ENCODE peak calls at places on chromosomes 16 and 17, in eight cellular contexts. One of them, this sample, is unnamed.

GRCh38 chr16:74216319-74216718 is 80.3 kb upstream of the PSMD7 start:
- DNase-seq in HT1080: no peak
- DNase-seq in head of caudate nucleus: no peak
- DNase-seq in iris pigment epithelial cell: peak; percentile 75
- DNase-seq in lung: no peak
- DNase-seq in amygdala: no peak
- DNase-seq in stimulated activated CD4-positive, alpha-beta T cell treated with anti-CD3 and anti-CD28 coated beads, Interleukin-2, amount 100 ng/mL, for 24 hours: no peak
- DNase-seq in cardiac fibroblast: peak; percentile 4
- DNase-seq in this sample: no peak

GRCh38 chr17:4852504-4853075 is 19.4 kb downstream of the MINK1 start:
- DNase-seq in cardiac fibroblast: peak; percentile 43
- DNase-seq in iris pigment epithelial cell: peak; percentile 66
- DNase-seq in amygdala: no peak
- DNase-seq in lung: no peak
- DNase-seq in head of caudate nucleus: no peak
- DNase-seq in HT1080: peak; percentile 21
- DNase-seq in stimulated activated CD4-positive, alpha-beta T cell treated with anti-CD3 and anti-CD28 coated beads, Interleukin-2, amount 100 ng/mL, for 24 hours: no peak
- DNase-seq in this sample: no peak

GRCh38 chr17:21039839-21040575 is 2.8 kb downstream of the USP22 start:
- DNase-seq in HT1080: peak; percentile 63
- DNase-seq in amygdala: no peak
- DNase-seq in lung: no peak
- DNase-seq in stimulated activated CD4-positive, alpha-beta T cell treated with anti-CD3 and anti-CD28 coated beads, Interleukin-2, amount 100 ng/mL, for 24 hours: peak; percentile 36
- DNase-seq in head of caudate nucleus: no peak
- DNase-seq in cardiac fibroblast: peak; percentile 65
- DNase-seq in iris pigment epithelial cell: peak; percentile 52
- DNase-seq in this sample: no peak

GRCh38 chr16:55256412-55257016 is 67.5 kb upstream of the IRX6 start:
- DNase-seq in lung: no peak
- DNase-seq in HT1080: no peak
- DNase-seq in iris pigment epithelial cell: no peak
- DNase-seq in amygdala: no peak
- DNase-seq in head of caudate nucleus: no peak
- DNase-seq in cardiac fibroblast: no peak
- DNase-seq in stimulated activated CD4-positive, alpha-beta T cell treated with anti-CD3 and anti-CD28 coated beads, Interleukin-2, amount 100 ng/mL, for 24 hours: no peak
- DNase-seq in this sample: no peak

GRCh38 chr16:4649744-4650442 is 25.3 kb downstream of the MGRN1 start:
- DNase-seq in stimulated activated CD4-positive, alpha-beta T cell treated with anti-CD3 and anti-CD28 coated beads, Interleukin-2, amount 100 ng/mL, for 24 hours: no peak
- DNase-seq in lung: no peak
- DNase-seq in amygdala: no peak
- DNase-seq in iris pigment epithelial cell: no peak
- DNase-seq in HT1080: no peak
- DNase-seq in head of caudate nucleus: no peak
- DNase-seq in cardiac fibroblast: no peak
- DNase-seq in this sample: no peak

GRCh38 chr16:2090819-2091721 is 43.3 kb downstream of the TSC2 start:
- DNase-seq in HT1080: no peak
- DNase-seq in amygdala: no peak
- DNase-seq in head of caudate nucleus: no peak
- DNase-seq in cardiac fibroblast: peak; percentile 25
- DNase-seq in stimulated activated CD4-positive, alpha-beta T cell treated with anti-CD3 and anti-CD28 coated beads, Interleukin-2, amount 100 ng/mL, for 24 hours: no peak
- DNase-seq in lung: peak; percentile 85
- DNase-seq in iris pigment epithelial cell: peak; percentile 84
- DNase-seq in this sample: no peak

GRCh38 chr17:44642861-44643260 is 13.4 kb upstream of the MEIOC start:
- DNase-seq in head of caudate nucleus: no peak
- DNase-seq in stimulated activated CD4-positive, alpha-beta T cell treated with anti-CD3 and anti-CD28 coated beads, Interleukin-2, amount 100 ng/mL, for 24 hours: no peak
- DNase-seq in iris pigment epithelial cell: no peak
- DNase-seq in amygdala: no peak
- DNase-seq in lung: no peak
- DNase-seq in HT1080: no peak
- DNase-seq in cardiac fibroblast: no peak
- DNase-seq in this sample: no peak

GRCh38 chr17:4802228-4802627 is at the start of gene C17orf114:
- DNase-seq in iris pigment epithelial cell: no peak
- DNase-seq in head of caudate nucleus: no peak
- DNase-seq in stimulated activated CD4-positive, alpha-beta T cell treated with anti-CD3 and anti-CD28 coated beads, Interleukin-2, amount 100 ng/mL, for 24 hours: no peak
- DNase-seq in lung: no peak
- DNase-seq in HT1080: no peak
- DNase-seq in cardiac fibroblast: no peak
- DNase-seq in amygdala: no peak
- DNase-seq in this sample: no peak

GRCh38 chr16:83661656-83662055 is 146.1 kb upstream of the HSBP1 start:
- DNase-seq in cardiac fibroblast: no peak
- DNase-seq in iris pigment epithelial cell: no peak
- DNase-seq in amygdala: no peak
- DNase-seq in HT1080: peak; percentile 25
- DNase-seq in head of caudate nucleus: no peak
- DNase-seq in lung: no peak
- DNase-seq in stimulated activated CD4-positive, alpha-beta T cell treated with anti-CD3 and anti-CD28 coated beads, Interleukin-2, amount 100 ng/mL, for 24 hours: no peak
- DNase-seq in this sample: no peak

GRCh38 chr16:84504420-84505248 is at the start of gene MEAK7:
- DNase-seq in amygdala: peak; percentile 95
- DNase-seq in lung: peak; percentile 99
- DNase-seq in stimulated activated CD4-positive, alpha-beta T cell treated with anti-CD3 and anti-CD28 coated beads, Interleukin-2, amount 100 ng/mL, for 24 hours: peak; percentile 98
- DNase-seq in head of caudate nucleus: peak; percentile 100
- DNase-seq in HT1080: peak; percentile 98
- DNase-seq in iris pigment epithelial cell: peak; percentile 99
- DNase-seq in cardiac fibroblast: peak; percentile 99
- DNase-seq in this sample: peak; percentile 99

GRCh38 chr17:1485311-1485747 is 7.2 kb downstream of the MYO1C start:
- DNase-seq in amygdala: no peak
- DNase-seq in cardiac fibroblast: peak; percentile 41
- DNase-seq in head of caudate nucleus: no peak
- DNase-seq in stimulated activated CD4-positive, alpha-beta T cell treated with anti-CD3 and anti-CD28 coated beads, Interleukin-2, amount 100 ng/mL, for 24 hours: no peak
- DNase-seq in lung: peak; percentile 50
- DNase-seq in HT1080: peak; percentile 36
- DNase-seq in iris pigment epithelial cell: no peak
- DNase-seq in this sample: no peak

GRCh38 chr17:1979182-1979980 is 45.8 kb downstream of the RTN4RL1 start:
- DNase-seq in lung: no peak
- DNase-seq in head of caudate nucleus: no peak
- DNase-seq in amygdala: no peak
- DNase-seq in iris pigment epithelial cell: no peak
- DNase-seq in stimulated activated CD4-positive, alpha-beta T cell treated with anti-CD3 and anti-CD28 coated beads, Interleukin-2, amount 100 ng/mL, for 24 hours: no peak
- DNase-seq in HT1080: no peak
- DNase-seq in cardiac fibroblast: no peak
- DNase-seq in this sample: no peak

GRCh38 chr17:13415877-13416416 is 185.8 kb downstream of the HS3ST3A1 start:
- DNase-seq in cardiac fibroblast: peak; percentile 82
- DNase-seq in HT1080: no peak
- DNase-seq in lung: peak; percentile 84
- DNase-seq in head of caudate nucleus: no peak
- DNase-seq in iris pigment epithelial cell: peak; percentile 90
- DNase-seq in stimulated activated CD4-positive, alpha-beta T cell treated with anti-CD3 and anti-CD28 coated beads, Interleukin-2, amount 100 ng/mL, for 24 hours: no peak
- DNase-seq in amygdala: no peak
- DNase-seq in this sample: no peak

GRCh38 chr16:3131755-3132377 is 3.0 kb upstream of the ZNF213 start:
- DNase-seq in HT1080: no peak
- DNase-seq in head of caudate nucleus: no peak
- DNase-seq in iris pigment epithelial cell: peak; percentile 41
- DNase-seq in cardiac fibroblast: peak; percentile 41
- DNase-seq in lung: no peak
- DNase-seq in stimulated activated CD4-positive, alpha-beta T cell treated with anti-CD3 and anti-CD28 coated beads, Interleukin-2, amount 100 ng/mL, for 24 hours: peak; percentile 53
- DNase-seq in amygdala: no peak
- DNase-seq in this sample: no peak

GRCh38 chr16:14523632-14524031 is 106.4 kb downstream of the PARN start:
- DNase-seq in amygdala: no peak
- DNase-seq in HT1080: no peak
- DNase-seq in iris pigment epithelial cell: no peak
- DNase-seq in cardiac fibroblast: no peak
- DNase-seq in lung: no peak
- DNase-seq in stimulated activated CD4-positive, alpha-beta T cell treated with anti-CD3 and anti-CD28 coated beads, Interleukin-2, amount 100 ng/mL, for 24 hours: no peak
- DNase-seq in head of caudate nucleus: no peak
- DNase-seq in this sample: no peak

GRCh38 chr16:55470533-55471371 is 8.2 kb upstream of the MMP2 start:
- DNase-seq in head of caudate nucleus: no peak
- DNase-seq in stimulated activated CD4-positive, alpha-beta T cell treated with anti-CD3 and anti-CD28 coated beads, Interleukin-2, amount 100 ng/mL, for 24 hours: no peak
- DNase-seq in cardiac fibroblast: peak; percentile 26
- DNase-seq in amygdala: no peak
- DNase-seq in iris pigment epithelial cell: no peak
- DNase-seq in lung: no peak
- DNase-seq in HT1080: peak; percentile 75
- DNase-seq in this sample: no peak

GRCh38 chr16:49530396-49530795 is 156.8 kb downstream of the C16orf78 start:
- DNase-seq in HT1080: no peak
- DNase-seq in lung: no peak
- DNase-seq in stimulated activated CD4-positive, alpha-beta T cell treated with anti-CD3 and anti-CD28 coated beads, Interleukin-2, amount 100 ng/mL, for 24 hours: no peak
- DNase-seq in amygdala: no peak
- DNase-seq in head of caudate nucleus: no peak
- DNase-seq in iris pigment epithelial cell: no peak
- DNase-seq in cardiac fibroblast: no peak
- DNase-seq in this sample: no peak

GRCh38 chr17:80106176-80106575 is 4.8 kb downstream of the GAA start:
- DNase-seq in iris pigment epithelial cell: no peak
- DNase-seq in stimulated activated CD4-positive, alpha-beta T cell treated with anti-CD3 and anti-CD28 coated beads, Interleukin-2, amount 100 ng/mL, for 24 hours: no peak
- DNase-seq in lung: no peak
- DNase-seq in cardiac fibroblast: no peak
- DNase-seq in head of caudate nucleus: no peak
- DNase-seq in HT1080: no peak
- DNase-seq in amygdala: no peak
- DNase-seq in this sample: peak; percentile 29

GRCh38 chr16:29815032-29815721 is 775 bp upstream of the PAGR1 start:
- DNase-seq in HT1080: no peak
- DNase-seq in stimulated activated CD4-positive, alpha-beta T cell treated with anti-CD3 and anti-CD28 coated beads, Interleukin-2, amount 100 ng/mL, for 24 hours: peak; percentile 71
- DNase-seq in head of caudate nucleus: peak; percentile 64
- DNase-seq in lung: no peak
- DNase-seq in cardiac fibroblast: no peak
- DNase-seq in amygdala: no peak
- DNase-seq in iris pigment epithelial cell: no peak
- DNase-seq in this sample: no peak

GRCh38 chr17:80219013-80219776 is 938 bp downstream of the SGSH start:
- DNase-seq in HT1080: peak; percentile 91
- DNase-seq in stimulated activated CD4-positive, alpha-beta T cell treated with anti-CD3 and anti-CD28 coated beads, Interleukin-2, amount 100 ng/mL, for 24 hours: peak; percentile 94
- DNase-seq in amygdala: no peak
- DNase-seq in lung: peak; percentile 86
- DNase-seq in iris pigment epithelial cell: peak; percentile 78
- DNase-seq in head of caudate nucleus: peak; percentile 53
- DNase-seq in cardiac fibroblast: peak; percentile 82
- DNase-seq in this sample: peak; percentile 24

GRCh38 chr17:72101526-72101925 is 19.3 kb upstream of the SOX9 start:
- DNase-seq in head of caudate nucleus: no peak
- DNase-seq in amygdala: no peak
- DNase-seq in stimulated activated CD4-positive, alpha-beta T cell treated with anti-CD3 and anti-CD28 coated beads, Interleukin-2, amount 100 ng/mL, for 24 hours: no peak
- DNase-seq in lung: no peak
- DNase-seq in cardiac fibroblast: no peak
- DNase-seq in iris pigment epithelial cell: no peak
- DNase-seq in HT1080: no peak
- DNase-seq in this sample: no peak

GRCh38 chr16:31861415-31861814 is 12.2 kb upstream of the ZNF267 start:
- DNase-seq in cardiac fibroblast: no peak
- DNase-seq in stimulated activated CD4-positive, alpha-beta T cell treated with anti-CD3 and anti-CD28 coated beads, Interleukin-2, amount 100 ng/mL, for 24 hours: no peak
- DNase-seq in amygdala: no peak
- DNase-seq in iris pigment epithelial cell: no peak
- DNase-seq in HT1080: no peak
- DNase-seq in head of caudate nucleus: no peak
- DNase-seq in lung: no peak
- DNase-seq in this sample: no peak

GRCh38 chr17:35912942-35913341 is 17.6 kb downstream of the RDM1 start:
- DNase-seq in head of caudate nucleus: no peak
- DNase-seq in HT1080: no peak
- DNase-seq in stimulated activated CD4-positive, alpha-beta T cell treated with anti-CD3 and anti-CD28 coated beads, Interleukin-2, amount 100 ng/mL, for 24 hours: no peak
- DNase-seq in iris pigment epithelial cell: no peak
- DNase-seq in cardiac fibroblast: no peak
- DNase-seq in amygdala: no peak
- DNase-seq in lung: no peak
- DNase-seq in this sample: no peak

GRCh38 chr16:4536391-4537106 is 2.0 kb downstream of the CDIP1 start:
- DNase-seq in HT1080: no peak
- DNase-seq in lung: no peak
- DNase-seq in iris pigment epithelial cell: no peak
- DNase-seq in cardiac fibroblast: no peak
- DNase-seq in stimulated activated CD4-positive, alpha-beta T cell treated with anti-CD3 and anti-CD28 coated beads, Interleukin-2, amount 100 ng/mL, for 24 hours: no peak
- DNase-seq in amygdala: no peak
- DNase-seq in head of caudate nucleus: no peak
- DNase-seq in this sample: no peak

GRCh38 chr16:87047221-87048037 is 269.8 kb downstream of the C16orf95 start:
- DNase-seq in stimulated activated CD4-positive, alpha-beta T cell treated with anti-CD3 and anti-CD28 coated beads, Interleukin-2, amount 100 ng/mL, for 24 hours: no peak
- DNase-seq in amygdala: no peak
- DNase-seq in cardiac fibroblast: no peak
- DNase-seq in head of caudate nucleus: no peak
- DNase-seq in iris pigment epithelial cell: no peak
- DNase-seq in HT1080: no peak
- DNase-seq in lung: no peak
- DNase-seq in this sample: no peak

GRCh38 chr16:4373356-4373908 is 1.8 kb downstream of the VASN start:
- DNase-seq in cardiac fibroblast: no peak
- DNase-seq in amygdala: no peak
- DNase-seq in stimulated activated CD4-positive, alpha-beta T cell treated with anti-CD3 and anti-CD28 coated beads, Interleukin-2, amount 100 ng/mL, for 24 hours: no peak
- DNase-seq in head of caudate nucleus: no peak
- DNase-seq in iris pigment epithelial cell: no peak
- DNase-seq in HT1080: no peak
- DNase-seq in lung: no peak
- DNase-seq in this sample: no peak

GRCh38 chr16:68499011-68499410 is 40.1 kb upstream of the ZFP90 start:
- DNase-seq in amygdala: no peak
- DNase-seq in HT1080: no peak
- DNase-seq in lung: no peak
- DNase-seq in head of caudate nucleus: no peak
- DNase-seq in cardiac fibroblast: no peak
- DNase-seq in iris pigment epithelial cell: no peak
- DNase-seq in stimulated activated CD4-positive, alpha-beta T cell treated with anti-CD3 and anti-CD28 coated beads, Interleukin-2, amount 100 ng/mL, for 24 hours: no peak
- DNase-seq in this sample: no peak

GRCh38 chr16:11916524-11917285 is 949 bp upstream of the GSPT1 start:
- DNase-seq in iris pigment epithelial cell: peak; percentile 51
- DNase-seq in cardiac fibroblast: peak; percentile 50
- DNase-seq in head of caudate nucleus: peak; percentile 31
- DNase-seq in stimulated activated CD4-positive, alpha-beta T cell treated with anti-CD3 and anti-CD28 coated beads, Interleukin-2, amount 100 ng/mL, for 24 hours: no peak
- DNase-seq in amygdala: no peak
- DNase-seq in lung: peak; percentile 63
- DNase-seq in HT1080: peak; percentile 86
- DNase-seq in this sample: no peak

GRCh38 chr16:89360760-89361435 is 129.5 kb downstream of the ANKRD11 start:
- DNase-seq in HT1080: no peak
- DNase-seq in head of caudate nucleus: no peak
- DNase-seq in stimulated activated CD4-positive, alpha-beta T cell treated with anti-CD3 and anti-CD28 coated beads, Interleukin-2, amount 100 ng/mL, for 24 hours: peak; percentile 75
- DNase-seq in iris pigment epithelial cell: no peak
- DNase-seq in amygdala: no peak
- DNase-seq in lung: no peak
- DNase-seq in cardiac fibroblast: no peak
- DNase-seq in this sample: peak; percentile 62

GRCh38 chr16:1510272-1510671 is 17.1 kb downstream of the TELO2 start:
- DNase-seq in HT1080: no peak
- DNase-seq in lung: no peak
- DNase-seq in iris pigment epithelial cell: no peak
- DNase-seq in stimulated activated CD4-positive, alpha-beta T cell treated with anti-CD3 and anti-CD28 coated beads, Interleukin-2, amount 100 ng/mL, for 24 hours: no peak
- DNase-seq in amygdala: no peak
- DNase-seq in head of caudate nucleus: no peak
- DNase-seq in cardiac fibroblast: no peak
- DNase-seq in this sample: no peak

GRCh38 chr17:42541041-42541833 is 5.2 kb downstream of the NAGLU start:
- DNase-seq in stimulated activated CD4-positive, alpha-beta T cell treated with anti-CD3 and anti-CD28 coated beads, Interleukin-2, amount 100 ng/mL, for 24 hours: no peak
- DNase-seq in HT1080: peak; percentile 70
- DNase-seq in amygdala: no peak
- DNase-seq in lung: no peak
- DNase-seq in cardiac fibroblast: no peak
- DNase-seq in head of caudate nucleus: no peak
- DNase-seq in iris pigment epithelial cell: no peak
- DNase-seq in this sample: no peak

GRCh38 chr17:50909765-50910661 is 43.9 kb upstream of the TOB1 start:
- DNase-seq in iris pigment epithelial cell: no peak
- DNase-seq in lung: no peak
- DNase-seq in cardiac fibroblast: no peak
- DNase-seq in stimulated activated CD4-positive, alpha-beta T cell treated with anti-CD3 and anti-CD28 coated beads, Interleukin-2, amount 100 ng/mL, for 24 hours: peak; percentile 69
- DNase-seq in amygdala: no peak
- DNase-seq in HT1080: no peak
- DNase-seq in head of caudate nucleus: no peak
- DNase-seq in this sample: no peak

This sample was measured in posterior cingulate gyrus.